ENCODE peak calls at places on chromosomes 7 and 10, in seven cellular contexts. One of them, this sample, is unnamed.

GRCh38 chr7:108604685-108605077 is 35.0 kb downstream of the DNAJB9 start:
- DNase-seq in mammary epithelial cell: no peak
- DNase-seq in IMR-90: no peak
- DNase-seq in neural progenitor cell: no peak
- DNase-seq in fibroblast of lung: no peak
- DNase-seq in GM23248: no peak
- DNase-seq in NT2/D1: no peak
- DNase-seq in this sample: no peak

GRCh38 chr7:23347682-23348180 is 48.6 kb downstream of the MALSU1 start:
- DNase-seq in mammary epithelial cell: peak; percentile 80
- DNase-seq in IMR-90: peak; percentile 91
- DNase-seq in neural progenitor cell: no peak
- DNase-seq in fibroblast of lung: peak; percentile 89
- DNase-seq in GM23248: peak; percentile 93
- DNase-seq in NT2/D1: no peak
- DNase-seq in this sample: peak; percentile 89

GRCh38 chr10:120477723-120478270 is 20.8 kb downstream of the PLPP4 start:
- DNase-seq in mammary epithelial cell: no peak
- DNase-seq in IMR-90: no peak
- DNase-seq in neural progenitor cell: no peak
- DNase-seq in fibroblast of lung: no peak
- DNase-seq in GM23248: peak; percentile 71
- DNase-seq in NT2/D1: no peak
- DNase-seq in this sample: peak; percentile 42

GRCh38 chr7:105014725-105015630 is 973 bp downstream of the KMT2E start:
- DNase-seq in mammary epithelial cell: peak; percentile 68
- DNase-seq in IMR-90: peak; percentile 34
- DNase-seq in neural progenitor cell: peak; percentile 57
- DNase-seq in fibroblast of lung: peak; percentile 51
- DNase-seq in GM23248: peak; percentile 69
- DNase-seq in NT2/D1: no peak
- DNase-seq in this sample: peak; percentile 68

GRCh38 chr10:102468683-102469082 is 17.3 kb upstream of the C10orf95 start:
- DNase-seq in mammary epithelial cell: no peak
- DNase-seq in IMR-90: peak; percentile 42
- DNase-seq in neural progenitor cell: no peak
- DNase-seq in fibroblast of lung: no peak
- DNase-seq in GM23248: peak; percentile 43
- DNase-seq in NT2/D1: no peak
- DNase-seq in this sample: no peak

GRCh38 chr7:152674860-152675760 is 831 bp downstream of the XRCC2 start:
- DNase-seq in mammary epithelial cell: peak; percentile 20
- DNase-seq in IMR-90: peak; percentile 29
- DNase-seq in neural progenitor cell: peak; percentile 36
- DNase-seq in fibroblast of lung: peak; percentile 67
- DNase-seq in GM23248: peak; percentile 25
- DNase-seq in NT2/D1: no peak
- DNase-seq in this sample: peak; percentile 14

GRCh38 chr10:128203028-128203427 is 76.8 kb upstream of the MKI67 start:
- DNase-seq in mammary epithelial cell: no peak
- DNase-seq in IMR-90: no peak
- DNase-seq in neural progenitor cell: no peak
- DNase-seq in fibroblast of lung: no peak
- DNase-seq in GM23248: no peak
- DNase-seq in NT2/D1: no peak
- DNase-seq in this sample: no peak

GRCh38 chr7:18013936-18014335 is 13.7 kb downstream of the PRPS1L1 start:
- DNase-seq in mammary epithelial cell: no peak
- DNase-seq in IMR-90: peak; percentile 75
- DNase-seq in neural progenitor cell: no peak
- DNase-seq in fibroblast of lung: no peak
- DNase-seq in GM23248: peak; percentile 25
- DNase-seq in NT2/D1: no peak
- DNase-seq in this sample: no peak

GRCh38 chr7:77649950-77650349 is 46.3 kb upstream of the RSBN1L start:
- DNase-seq in mammary epithelial cell: no peak
- DNase-seq in IMR-90: peak; percentile 81
- DNase-seq in neural progenitor cell: no peak
- DNase-seq in fibroblast of lung: peak; percentile 34
- DNase-seq in GM23248: peak; percentile 33
- DNase-seq in NT2/D1: no peak
- DNase-seq in this sample: peak; percentile 52

GRCh38 chr10:21954690-21955089 is 48.8 kb downstream of the DNAJC1 start:
- DNase-seq in mammary epithelial cell: no peak
- DNase-seq in IMR-90: no peak
- DNase-seq in neural progenitor cell: no peak
- DNase-seq in fibroblast of lung: no peak
- DNase-seq in GM23248: no peak
- DNase-seq in NT2/D1: no peak
- DNase-seq in this sample: no peak

GRCh38 chr7:41955475-41956243 is 252.8 kb upstream of the INHBA start:
- DNase-seq in mammary epithelial cell: peak; percentile 95
- DNase-seq in IMR-90: peak; percentile 99
- DNase-seq in neural progenitor cell: peak; percentile 91
- DNase-seq in fibroblast of lung: peak; percentile 99
- DNase-seq in GM23248: peak; percentile 100
- DNase-seq in NT2/D1: peak; percentile 95
- DNase-seq in this sample: peak; percentile 99

GRCh38 chr7:93331706-93332105 is 99.5 kb downstream of the VPS50 start:
- DNase-seq in mammary epithelial cell: no peak
- DNase-seq in IMR-90: no peak
- DNase-seq in neural progenitor cell: no peak
- DNase-seq in fibroblast of lung: no peak
- DNase-seq in GM23248: no peak
- DNase-seq in NT2/D1: no peak
- DNase-seq in this sample: no peak
- H3K4me1 ChIP-seq in mammary epithelial cell: peaks cover 6% of the 10 kb centered on the region
- H3K4me1 ChIP-seq in IMR-90: peaks cover 7% of the 10 kb centered on the region
- H3K4me1 ChIP-seq in neural progenitor cell: peaks cover 6% of the 10 kb centered on the region
- H3K4me1 ChIP-seq in fibroblast of lung: peaks cover 2% of the 10 kb centered on the region
- H3K4me1 ChIP-seq in GM23248: peaks cover 12% of the 10 kb centered on the region
- H3K4me1 ChIP-seq in NT2/D1: no peaks in the 10 kb centered on the region
- H3K4me1 ChIP-seq in this sample: peaks cover 3% of the 10 kb centered on the region

GRCh38 chr10:133444342-133445267 is 9.1 kb upstream of the SCART1 start:
- DNase-seq in mammary epithelial cell: no peak
- DNase-seq in IMR-90: no peak
- DNase-seq in neural progenitor cell: no peak
- DNase-seq in fibroblast of lung: no peak
- DNase-seq in GM23248: no peak
- DNase-seq in NT2/D1: no peak
- DNase-seq in this sample: no peak

GRCh38 chr10:133445751-133446708 is 7.7 kb upstream of the SCART1 start:
- DNase-seq in mammary epithelial cell: no peak
- DNase-seq in IMR-90: no peak
- DNase-seq in neural progenitor cell: no peak
- DNase-seq in fibroblast of lung: no peak
- DNase-seq in GM23248: no peak
- DNase-seq in NT2/D1: no peak
- DNase-seq in this sample: no peak

GRCh38 chr10:133442967-133443924 is 10.5 kb upstream of the SCART1 start:
- DNase-seq in mammary epithelial cell: no peak
- DNase-seq in IMR-90: no peak
- DNase-seq in neural progenitor cell: no peak
- DNase-seq in fibroblast of lung: no peak
- DNase-seq in GM23248: no peak
- DNase-seq in NT2/D1: no peak
- DNase-seq in this sample: no peak

GRCh38 chr10:133446979-133447378 is 6.8 kb upstream of the SCART1 start:
- DNase-seq in mammary epithelial cell: no peak
- DNase-seq in IMR-90: no peak
- DNase-seq in neural progenitor cell: no peak
- DNase-seq in fibroblast of lung: no peak
- DNase-seq in GM23248: no peak
- DNase-seq in NT2/D1: no peak
- DNase-seq in this sample: no peak

GRCh38 chr10:133445268-133445732 is 8.4 kb upstream of the SCART1 start:
- DNase-seq in mammary epithelial cell: no peak
- DNase-seq in IMR-90: no peak
- DNase-seq in neural progenitor cell: no peak
- DNase-seq in fibroblast of lung: no peak
- DNase-seq in GM23248: no peak
- DNase-seq in NT2/D1: no peak
- DNase-seq in this sample: no peak
- H3K4me3 ChIP-seq in mammary epithelial cell: no peak overlapping the region
- H3K4me3 ChIP-seq in IMR-90: no peak overlapping the region
- H3K4me3 ChIP-seq in neural progenitor cell: no peak overlapping the region
- H3K4me3 ChIP-seq in fibroblast of lung: no peak overlapping the region
- H3K4me3 ChIP-seq in GM23248: no peak overlapping the region
- H3K4me3 ChIP-seq in NT2/D1: no peak overlapping the region
- H3K4me3 ChIP-seq in this sample: no peak overlapping the region

GRCh38 chr7:27345964-27346363 is 103.4 kb downstream of the EVX1 start:
- DNase-seq in mammary epithelial cell: no peak
- DNase-seq in IMR-90: no peak
- DNase-seq in neural progenitor cell: no peak
- DNase-seq in fibroblast of lung: no peak
- DNase-seq in GM23248: no peak
- DNase-seq in NT2/D1: no peak
- DNase-seq in this sample: no peak

GRCh38 chr7:27347261-27347610 is 104.6 kb downstream of the EVX1 start:
- DNase-seq in mammary epithelial cell: no peak
- DNase-seq in IMR-90: no peak
- DNase-seq in neural progenitor cell: no peak
- DNase-seq in fibroblast of lung: no peak
- DNase-seq in GM23248: no peak
- DNase-seq in NT2/D1: no peak
- DNase-seq in this sample: no peak

GRCh38 chr7:27345164-27345887 is 102.7 kb downstream of the EVX1 start:
- DNase-seq in mammary epithelial cell: no peak
- DNase-seq in IMR-90: no peak
- DNase-seq in neural progenitor cell: no peak
- DNase-seq in fibroblast of lung: no peak
- DNase-seq in GM23248: no peak
- DNase-seq in NT2/D1: no peak
- DNase-seq in this sample: no peak

GRCh38 chr7:27343804-27344203 is 101.2 kb downstream of the EVX1 start:
- DNase-seq in mammary epithelial cell: no peak
- DNase-seq in IMR-90: no peak
- DNase-seq in neural progenitor cell: no peak
- DNase-seq in fibroblast of lung: no peak
- DNase-seq in GM23248: no peak
- DNase-seq in NT2/D1: no peak
- DNase-seq in this sample: no peak

GRCh38 chr7:27346531-27347260 is 104.1 kb downstream of the EVX1 start:
- DNase-seq in mammary epithelial cell: peak; percentile 78
- DNase-seq in IMR-90: peak; percentile 84
- DNase-seq in neural progenitor cell: no peak
- DNase-seq in fibroblast of lung: peak; percentile 80
- DNase-seq in GM23248: peak; percentile 68
- DNase-seq in NT2/D1: peak; percentile 25
- DNase-seq in this sample: peak; percentile 34
- H3K9ac ChIP-seq in mammary epithelial cell: no peak overlapping the region
- H3K9ac ChIP-seq in IMR-90: no peak overlapping the region
- H3K9ac ChIP-seq in neural progenitor cell: no peak overlapping the region
- H3K9ac ChIP-seq in fibroblast of lung: no peak overlapping the region
- H3K9ac ChIP-seq in GM23248: peak overlapping the region; percentile 12
- H3K9ac ChIP-seq in NT2/D1: no peak overlapping the region
- H3K9ac ChIP-seq in this sample: peak overlapping the region; percentile 74

GRCh38 chr10:23951841-23952240 is 257.1 kb upstream of the KIAA1217 start:
- DNase-seq in mammary epithelial cell: no peak
- DNase-seq in IMR-90: no peak
- DNase-seq in neural progenitor cell: no peak
- DNase-seq in fibroblast of lung: no peak
- DNase-seq in GM23248: no peak
- DNase-seq in NT2/D1: no peak
- DNase-seq in this sample: no peak
- H3K4me1 ChIP-seq in mammary epithelial cell: no peaks in the 10 kb centered on the region
- H3K4me1 ChIP-seq in IMR-90: no peaks in the 10 kb centered on the region
- H3K4me1 ChIP-seq in neural progenitor cell: no peaks in the 10 kb centered on the region
- H3K4me1 ChIP-seq in fibroblast of lung: no peaks in the 10 kb centered on the region
- H3K4me1 ChIP-seq in GM23248: no peaks in the 10 kb centered on the region
- H3K4me1 ChIP-seq in NT2/D1: no peaks in the 10 kb centered on the region
- H3K4me1 ChIP-seq in this sample: no peaks in the 10 kb centered on the region

GRCh38 chr10:113384181-113384580 is 168.7 kb upstream of the HABP2 start:
- DNase-seq in mammary epithelial cell: no peak
- DNase-seq in IMR-90: no peak
- DNase-seq in neural progenitor cell: no peak
- DNase-seq in fibroblast of lung: no peak
- DNase-seq in GM23248: peak; percentile 37
- DNase-seq in NT2/D1: no peak
- DNase-seq in this sample: peak; percentile 54

GRCh38 chr10:113381906-113382562 is 170.8 kb upstream of the HABP2 start:
- DNase-seq in mammary epithelial cell: no peak
- DNase-seq in IMR-90: peak; percentile 57
- DNase-seq in neural progenitor cell: no peak
- DNase-seq in fibroblast of lung: peak; percentile 46
- DNase-seq in GM23248: peak; percentile 84
- DNase-seq in NT2/D1: no peak
- DNase-seq in this sample: peak; percentile 75

GRCh38 chr10:113386005-113386404 is 166.8 kb upstream of the HABP2 start:
- DNase-seq in mammary epithelial cell: peak; percentile 61
- DNase-seq in IMR-90: peak; percentile 56
- DNase-seq in neural progenitor cell: no peak
- DNase-seq in fibroblast of lung: peak; percentile 50
- DNase-seq in GM23248: peak; percentile 86
- DNase-seq in NT2/D1: no peak
- DNase-seq in this sample: peak; percentile 65

GRCh38 chr10:113385021-113385975 is 167.6 kb upstream of the HABP2 start:
- DNase-seq in mammary epithelial cell: peak; percentile 68
- DNase-seq in IMR-90: peak; percentile 85
- DNase-seq in neural progenitor cell: peak; percentile 94
- DNase-seq in fibroblast of lung: peak; percentile 93
- DNase-seq in GM23248: peak; percentile 94
- DNase-seq in NT2/D1: peak; percentile 65
- DNase-seq in this sample: peak; percentile 96

DNA sequence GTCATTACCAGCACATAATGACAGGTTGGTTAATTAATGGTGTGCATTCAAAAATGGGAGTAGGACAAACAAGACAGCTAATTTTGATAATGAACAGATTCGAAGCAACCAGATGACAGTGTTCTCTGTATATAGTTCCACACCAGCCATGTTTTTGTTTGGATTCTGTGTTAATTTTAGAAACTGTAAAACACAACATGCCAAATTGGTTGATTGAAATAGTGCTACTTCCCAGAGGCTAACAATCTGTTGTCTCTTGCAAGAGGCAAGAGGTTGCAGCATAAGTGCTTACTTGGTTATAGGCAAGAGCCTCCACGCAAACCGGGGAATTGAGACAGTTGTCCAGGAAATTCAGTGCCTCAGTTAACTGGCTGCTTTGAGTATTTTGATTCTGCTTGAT is 170.2 kb upstream of the HABP2 start:
- DNase-seq in mammary epithelial cell: no peak
- DNase-seq in IMR-90: no peak
- DNase-seq in neural progenitor cell: no peak
- DNase-seq in fibroblast of lung: peak; percentile 23
- DNase-seq in GM23248: peak; percentile 7
- DNase-seq in NT2/D1: no peak
- DNase-seq in this sample: no peak
- H3K4me3 ChIP-seq in mammary epithelial cell: no peak overlapping the region
- H3K4me3 ChIP-seq in IMR-90: no peak overlapping the region
- H3K4me3 ChIP-seq in neural progenitor cell: no peak overlapping the region
- H3K4me3 ChIP-seq in fibroblast of lung: no peak overlapping the region
- H3K4me3 ChIP-seq in GM23248: peak overlapping the region; percentile 77
- H3K4me3 ChIP-seq in NT2/D1: no peak overlapping the region
- H3K4me3 ChIP-seq in this sample: peak overlapping the region; percentile 66

GRCh38 chr7:96075510-96076349 is 246.2 kb downstream of the SLC25A13 start:
- DNase-seq in mammary epithelial cell: peak; percentile 26
- DNase-seq in IMR-90: peak; percentile 56
- DNase-seq in neural progenitor cell: peak; percentile 89
- DNase-seq in fibroblast of lung: peak; percentile 65
- DNase-seq in GM23248: peak; percentile 83
- DNase-seq in NT2/D1: peak; percentile 28
- DNase-seq in this sample: peak; percentile 90
- H3K9ac ChIP-seq in mammary epithelial cell: no peak overlapping the region
- H3K9ac ChIP-seq in IMR-90: no peak overlapping the region
- H3K9ac ChIP-seq in neural progenitor cell: no peak overlapping the region
- H3K9ac ChIP-seq in fibroblast of lung: no peak overlapping the region
- H3K9ac ChIP-seq in GM23248: peak overlapping the region; percentile 23
- H3K9ac ChIP-seq in NT2/D1: peak overlapping the region; percentile 70
- H3K9ac ChIP-seq in this sample: peak overlapping the region; percentile 45